ENCODE peak calls at places on chromosomes 13 and 19, in seven cellular contexts. Y is NCI-H774; W is hepatocyte; D is NCI-H1105 treated with DMSO at 0.1 percent for 48 hours; J is CD8-positive, alpha-beta T cell; L is naive thymus-derived CD4-positive, alpha-beta T cell; X is CD4-positive, alpha-beta memory T cell. H is an unnamed sample.

GRCh38 chr19:15452111-15453047 is 2.6 kb upstream of the WIZ start:
- DNase-seq in L (no peak), X (no peak), W (peak; percentile 86), D (no peak), J (no peak), Y (peak; percentile 77), H (peak; percentile 43)

GRCh38 chr13:87919956-87920355 is 248.8 kb downstream of the SLITRK5 start:
- DNase-seq in Y (no peak), L (no peak), X (no peak), W (no peak), J (no peak), D (no peak), H (no peak)

GRCh38 chr19:32350492-32350891 is 5.1 kb downstream of the ZNF507 start:
- DNase-seq in J (no peak), L (no peak), W (peak; percentile 40), Y (no peak), D (no peak), X (no peak), H (no peak)

GRCh38 chr13:53821632-53822031 is 793.0 kb downstream of the OLFM4 start:
- DNase-seq in J (no peak), W (no peak), L (no peak), D (no peak), X (no peak), Y (no peak), H (no peak)

GRCh38 chr13:33109801-33110200 is 93.6 kb downstream of the KL start:
- DNase-seq in L (no peak), Y (no peak), W (no peak), X (no peak), D (no peak), J (no peak), H (no peak)

GRCh38 chr19:45153339-45154063 is 7.3 kb downstream of the NKPD1 start:
- DNase-seq in J (peak; percentile 58), X (peak; percentile 38), L (peak; percentile 33), Y (no peak), W (peak; percentile 84), D (peak; percentile 31), H (peak; percentile 29)

GRCh38 chr13:47859129-47859528 is 141.9 kb downstream of the SUCLA2 start:
- DNase-seq in J (no peak), W (no peak), L (no peak), D (no peak), Y (no peak), X (no peak), H (peak; percentile 25)

GRCh38 chr13:25588336-25589060 is 216.7 kb downstream of the ATP8A2 start:
- DNase-seq in J (no peak), D (no peak), X (no peak), W (no peak), L (no peak), Y (no peak), H (no peak)

GRCh38 chr13:66219493-66219892 is 1010.6 kb downstream of the PCDH9 start:
- DNase-seq in Y (no peak), L (no peak), J (no peak), W (no peak), X (no peak), D (no peak), H (no peak)

GRCh38 chr13:48962281-48962680 is 13.4 kb upstream of the FNDC3A start:
- DNase-seq in J (no peak), D (no peak), Y (no peak), L (no peak), W (no peak), X (no peak), H (peak; percentile 12)

GRCh38 chr19:38834104-38834490 is 2.5 kb upstream of the ECH1 start:
- DNase-seq in L (no peak), X (no peak), J (no peak), W (no peak), D (no peak), Y (no peak), H (no peak)

GRCh38 chr13:36192166-36192565 is 22.2 kb downstream of the SOHLH2 start:
- DNase-seq in D (no peak), L (no peak), Y (no peak), X (no peak), J (no peak), W (no peak), H (no peak)

GRCh38 chr19:1255186-1256161 is 7.1 kb downstream of the MIDN start:
- DNase-seq in X (no peak), W (no peak), Y (no peak), L (no peak), J (no peak), D (no peak), H (no peak)

GRCh38 chr13:106159295-106160195 is 375.9 kb downstream of the EFNB2 start:
- DNase-seq in W (no peak), Y (no peak), J (no peak), L (no peak), X (no peak), D (no peak), H (no peak)

GRCh38 chr19:13022859-13023636 is 27.8 kb downstream of the NFIX start:
- DNase-seq in D (peak; percentile 80), L (no peak), Y (peak; percentile 32), X (no peak), J (no peak), W (peak; percentile 78), H (peak; percentile 98)